ENCODE peak calls at places on chromosomes 7 and 10, in eight cellular contexts. J, W, G, S, C, X, B and Q are unnamed samples.

GRCh38 chr10:120336910-120337540 is 120.0 kb upstream of the PLPP4 start:
- DNase-seq in J (peak), W (peak), G (peak), S (peak), C (peak), X (peak), B (peak), Q (peak)

GRCh38 chr7:137130751-137131158 is 212.8 kb downstream of the PTN start:
- DNase-seq in J (no peak), W (no peak), G (peak), S (peak), C (peak), X (no peak), B (no peak), Q (no peak)

GRCh38 chr10:125772112-125772863 is 3.3 kb downstream of the MMP21 start:
- DNase-seq in J (no peak), W (no peak), G (no peak), S (no peak), C (no peak), X (no peak), B (no peak), Q (no peak)

GRCh38 chr10:31866118-31866670 is 62.4 kb downstream of the ARHGAP12 start:
- DNase-seq in J (no peak), W (no peak), G (no peak), S (no peak), C (no peak), X (no peak), B (no peak), Q (no peak)

GRCh38 chr10:59435707-59436106 is 73.4 kb upstream of the FAM13C start:
- DNase-seq in J (no peak), W (no peak), G (no peak), S (no peak), C (no peak), X (no peak), B (no peak), Q (no peak)

GRCh38 chr7:25028370-25028971 is 48.5 kb upstream of the OSBPL3 start:
- DNase-seq in J (no peak), W (no peak), G (peak), S (peak), C (peak), X (no peak), B (no peak), Q (no peak)

GRCh38 chr7:149369497-149369896 is 91.4 kb downstream of the ZNF777 start:
- DNase-seq in J (no peak), W (no peak), G (no peak), S (no peak), C (no peak), X (no peak), B (no peak), Q (peak)

GRCh38 chr7:31203551-31203950 is 137.0 kb downstream of the NEUROD6 start:
- DNase-seq in J (no peak), W (no peak), G (no peak), S (no peak), C (no peak), X (no peak), B (no peak), Q (no peak)

GRCh38 chr10:102678842-102679289 is 34.6 kb downstream of the TRIM8 start:
- DNase-seq in J (no peak), W (peak), G (peak), S (peak), C (peak), X (peak), B (peak), Q (no peak)

GRCh38 chr7:151727579-151728285 is 149.2 kb downstream of the PRKAG2 start:
- DNase-seq in J (no peak), W (peak), G (peak), S (peak), C (peak), X (peak), B (peak), Q (peak)

GRCh38 chr7:151248191-151249033 is at the start of gene SMARCD3:
- DNase-seq in J (no peak), W (peak), G (no peak), S (peak), C (peak), X (peak), B (peak), Q (no peak)

GRCh38 chr10:86711957-86712708 is 43.8 kb downstream of the LDB3 start:
- DNase-seq in J (peak), W (peak), G (no peak), S (peak), C (peak), X (peak), B (peak), Q (no peak)

GRCh38 chr7:121872831-121873764 is at the start of gene PTPRZ1:
- DNase-seq in J (no peak), W (peak), G (no peak), S (peak), C (peak), X (peak), B (peak), Q (no peak)